ENCODE peak calls at places on chromosomes 11 and 22, in four cellular contexts. B, T, J and Y are unnamed samples.

GRCh38 chr22:19765477-19766234 is 5.1 kb downstream of the TBX1 start:
- DNase-seq in B (no peak), T (peak; percentile 15), J (peak; percentile 64), Y (peak; percentile 18)

GRCh38 chr11:111403021-111403725 is 24.1 kb upstream of the POU2AF1 start:
- DNase-seq in B (no peak), T (no peak), J (no peak), Y (no peak)

GRCh38 chr11:121688860-121689614 is 236.3 kb upstream of the SORL1-AS1 start:
- DNase-seq in B (no peak), T (no peak), J (no peak), Y (no peak)

GRCh38 chr11:25941353-25941752 is 390.6 kb upstream of the ANO3 start:
- DNase-seq in B (no peak), T (no peak), J (no peak), Y (no peak)

GRCh38 chr11:84747871-84748270 is 879.3 kb downstream of the DLG2 start:
- DNase-seq in B (no peak), T (no peak), J (peak; percentile 71), Y (no peak)

GRCh38 chr11:110095554-110095953 is 2.4 kb downstream of the ZC3H12C start:
- DNase-seq in B (no peak), T (no peak), J (no peak), Y (no peak)

GRCh38 chr22:17694193-17694592 is 55.6 kb downstream of the BCL2L13 start:
- DNase-seq in B (no peak), T (no peak), J (no peak), Y (no peak)

GRCh38 chr22:24289138-24289537 is 18.5 kb downstream of the SPECC1L start:
- DNase-seq in B (no peak), T (no peak), J (no peak), Y (no peak)

GRCh38 chr11:70026726-70027125 is 51.4 kb upstream of the ANO1 start:
- DNase-seq in B (peak; percentile 32), T (no peak), J (no peak), Y (no peak)

GRCh38 chr22:22558972-22559603 is at the start of gene PRAME:
- DNase-seq in B (peak; percentile 72), T (peak; percentile 60), J (peak; percentile 91), Y (peak; percentile 45)

GRCh38 chr11:95671768-95672167 is 117.8 kb downstream of the FAM76B start:
- DNase-seq in B (no peak), T (no peak), J (no peak), Y (no peak)

GRCh38 chr11:121344824-121345223 is 52.3 kb downstream of the SC5D start:
- DNase-seq in B (no peak), T (no peak), J (no peak), Y (peak; percentile 53)

GRCh38 chr11:113690619-113691569 is 15.2 kb downstream of the TMPRSS5 start:
- DNase-seq in B (peak; percentile 80), T (no peak), J (peak; percentile 10), Y (peak; percentile 84)

GRCh38 chr11:46273511-46274205 is 3.8 kb upstream of the CREB3L1 start:
- DNase-seq in B (peak; percentile 87), T (no peak), J (no peak), Y (peak; percentile 87)

GRCh38 chr11:104665631-104666030 is 232.6 kb downstream of the CASP12 start:
- DNase-seq in B (no peak), T (no peak), J (peak; percentile 17), Y (peak; percentile 1)

GRCh38 chr22:46663436-46664100 is 43.4 kb downstream of the GRAMD4 start:
- DNase-seq in B (no peak), T (no peak), J (no peak), Y (no peak)

GRCh38 chr11:119094816-119095065 is 6.9 kb downstream of the DPAGT1 start:
- DNase-seq in B (peak; percentile 91), T (no peak), J (no peak), Y (peak; percentile 82)

GRCh38 chr11:65104628-65105027 is 7.0 kb upstream of the TM7SF2 start:
- DNase-seq in B (no peak), T (no peak), J (no peak), Y (no peak)

GRCh38 chr22:19548964-19549363 is 24.8 kb upstream of the CLDN5 start:
- DNase-seq in B (no peak), T (no peak), J (no peak), Y (no peak)

GRCh38 chr11:81494431-81494830 is 1239.2 kb downstream of the FAM181B start:
- DNase-seq in B (no peak), T (no peak), J (no peak), Y (no peak)

GRCh38 chr22:33274214-33274828 is 216.1 kb upstream of the SYN3 start:
- DNase-seq in B (peak; percentile 39), T (no peak), J (peak; percentile 30), Y (peak; percentile 5)

GRCh38 chr11:122258446-122258994 is 142.5 kb upstream of the BLID start:
- DNase-seq in B (no peak), T (no peak), J (no peak), Y (no peak)

GRCh38 chr11:28526406-28526751 is 418.2 kb downstream of the METTL15 start:
- DNase-seq in B (no peak), T (no peak), J (no peak), Y (no peak)

GRCh38 chr11:100353083-100353482 is 334.0 kb upstream of the ARHGAP42 start:
- DNase-seq in B (no peak), T (no peak), J (no peak), Y (no peak)

GRCh38 chr11:100356035-100356434 is 331.1 kb upstream of the ARHGAP42 start:
- DNase-seq in B (no peak), T (no peak), J (no peak), Y (no peak)

GRCh38 chr11:100354736-100355135 is 332.4 kb upstream of the ARHGAP42 start:
- DNase-seq in B (no peak), T (no peak), J (no peak), Y (no peak)
- H3K9me3 ChIP-seq in B (no peaks in the 10 kb centered on the region), T (no peaks in the 10 kb centered on the region), J (no peaks in the 10 kb centered on the region), Y (no peaks in the 10 kb centered on the region)

GRCh38 chr22:48057116-48057835 is 1294.8 kb downstream of the TBC1D22A start:
- DNase-seq in B (no peak), T (no peak), J (no peak), Y (no peak)

GRCh38 chr22:48065852-48066251 is 1303.4 kb downstream of the TBC1D22A start:
- DNase-seq in B (no peak), T (no peak), J (no peak), Y (no peak)

GRCh38 chr22:48055827-48056226 is 1293.4 kb downstream of the TBC1D22A start:
- DNase-seq in B (no peak), T (no peak), J (no peak), Y (no peak)

GRCh38 chr22:48060266-48060665 is 1297.8 kb downstream of the TBC1D22A start:
- DNase-seq in B (no peak), T (no peak), J (no peak), Y (no peak)

DNA sequence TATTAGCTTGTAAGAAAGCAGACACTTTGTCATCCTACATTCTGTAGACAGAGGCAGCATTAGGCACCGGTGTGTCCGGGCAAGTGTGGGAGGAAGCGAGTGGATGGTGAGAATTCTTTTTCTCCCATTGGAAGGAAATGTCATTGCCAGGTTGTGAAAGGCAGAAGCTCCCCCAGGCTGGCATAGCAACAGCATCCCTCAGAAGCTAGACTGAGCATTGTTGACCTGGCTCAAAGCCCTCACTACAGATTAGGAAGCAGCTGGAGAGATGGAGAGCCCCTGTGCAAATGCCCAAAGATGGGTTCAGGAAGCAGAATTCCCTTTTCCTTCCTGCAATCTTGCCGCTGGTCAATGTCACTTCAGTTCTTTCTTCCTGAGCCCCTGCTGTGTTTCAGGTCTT is 1299.3 kb downstream of the TBC1D22A start:
- DNase-seq in B (no peak), T (no peak), J (no peak), Y (no peak)
- H3K9me3 ChIP-seq in B (no peaks in the 10 kb centered on the region), T (no peaks in the 10 kb centered on the region), J (no peaks in the 10 kb centered on the region), Y (no peaks in the 10 kb centered on the region)

GRCh38 chr22:48923165-48923875 is 904.4 kb downstream of the BRD1 start:
- DNase-seq in B (no peak), T (peak; percentile 4), J (no peak), Y (no peak)
- H3K9me3 ChIP-seq in B (no peaks in the 10 kb centered on the region), T (no peaks in the 10 kb centered on the region), J (no peaks in the 10 kb centered on the region), Y (no peaks in the 10 kb centered on the region)

DNA sequence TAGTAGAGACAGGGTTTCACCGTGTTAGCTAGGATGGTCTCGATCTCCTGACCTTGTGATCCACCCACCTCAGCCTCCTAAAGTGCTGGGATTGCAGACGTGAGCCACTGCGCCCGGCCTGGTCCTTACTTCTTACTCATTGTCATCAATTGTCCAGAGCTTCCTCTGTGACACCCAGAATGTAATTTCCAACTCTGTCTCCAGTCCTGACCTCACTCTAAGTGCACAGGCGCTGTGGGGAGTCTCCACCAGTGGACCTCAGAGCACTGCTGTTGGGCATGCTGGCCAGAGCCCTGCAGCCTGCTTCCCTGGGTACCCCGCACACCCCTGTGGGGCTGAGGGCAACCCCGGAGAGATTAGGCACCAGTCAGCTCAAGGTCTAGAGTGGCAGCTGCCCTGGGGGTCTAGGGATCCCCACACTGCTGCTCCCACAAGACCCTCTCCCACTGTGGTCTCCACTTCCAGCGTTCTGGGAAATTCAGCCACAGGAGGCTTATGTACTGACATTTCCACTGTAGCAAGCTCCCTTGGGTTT is 1140.3 kb downstream of the TBC1D22A start:
- DNase-seq in B (no peak), T (no peak), J (no peak), Y (no peak)
- H3K9me3 ChIP-seq in B (no peaks in the 10 kb centered on the region), T (no peaks in the 10 kb centered on the region), J (peaks cover 8% of the 10 kb centered on the region), Y (no peaks in the 10 kb centered on the region)

DNA sequence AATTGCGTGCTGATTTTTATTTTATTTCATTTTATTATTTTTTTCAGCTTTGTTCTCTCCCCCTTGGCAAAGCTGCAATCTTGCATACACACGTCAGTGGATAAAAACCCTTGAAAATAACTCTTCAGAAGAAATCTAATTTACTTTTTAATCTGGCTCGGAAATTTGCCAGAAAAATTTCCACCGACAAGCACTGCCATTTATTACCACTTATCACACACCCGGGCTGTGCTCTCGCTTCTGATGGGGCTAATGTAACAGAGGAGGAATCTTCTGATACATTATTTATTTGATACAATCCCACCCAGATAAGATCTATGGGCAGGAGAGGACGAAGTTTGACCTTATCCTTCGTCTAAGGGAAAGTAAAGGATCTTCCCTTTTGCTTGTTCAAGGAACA is 238.1 kb downstream of the NXPE2 start:
- DNase-seq in B (no peak), T (no peak), J (no peak), Y (no peak)
- H3K9me3 ChIP-seq in B (no peaks in the 10 kb centered on the region), T (no peaks in the 10 kb centered on the region), J (no peaks in the 10 kb centered on the region), Y (no peaks in the 10 kb centered on the region)

DNA sequence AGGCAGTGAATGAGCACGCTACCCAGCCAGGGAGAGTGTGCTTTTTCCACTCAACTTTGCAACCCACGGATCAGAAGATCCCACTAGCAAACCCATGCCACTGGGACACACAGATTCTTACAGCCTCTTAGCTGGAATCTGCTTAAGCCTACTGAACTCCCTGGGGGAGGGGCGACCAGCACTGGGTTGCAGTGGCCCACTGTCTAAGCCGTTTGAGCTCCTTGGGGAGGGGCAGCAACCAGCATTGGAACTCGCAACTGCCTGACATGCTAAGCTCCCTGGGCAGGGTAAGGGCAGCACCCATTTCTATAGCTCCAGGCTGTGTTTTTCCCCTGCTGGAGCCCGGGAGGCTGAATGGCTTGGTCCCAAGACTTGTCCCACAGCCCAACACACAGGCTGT is 99.6 kb downstream of the FAM168A start:
- DNase-seq in B (no peak), T (no peak), J (no peak), Y (no peak)
- H3K9me3 ChIP-seq in B (no peaks in the 10 kb centered on the region), T (no peaks in the 10 kb centered on the region), J (no peaks in the 10 kb centered on the region), Y (no peaks in the 10 kb centered on the region)

GRCh38 chr11:38460901-38461300 is 1862.9 kb upstream of the RAG2 start:
- DNase-seq in B (no peak), T (no peak), J (no peak), Y (no peak)

GRCh38 chr11:38461751-38462150 is 1863.7 kb upstream of the RAG2 start:
- DNase-seq in B (no peak), T (no peak), J (no peak), Y (no peak)

GRCh38 chr11:38456371-38456770 is 1858.3 kb upstream of the RAG2 start:
- DNase-seq in B (no peak), T (no peak), J (no peak), Y (no peak)

GRCh38 chr11:38460429-38460828 is 1862.4 kb upstream of the RAG2 start:
- DNase-seq in B (no peak), T (no peak), J (no peak), Y (no peak)
- H3K9me3 ChIP-seq in B (no peaks in the 10 kb centered on the region), T (no peaks in the 10 kb centered on the region), J (no peaks in the 10 kb centered on the region), Y (no peaks in the 10 kb centered on the region)